ENCODE peak calls at places on chromosomes 4 and X, in nine cellular contexts. Z is Karpas-422; G is GM10248; B is NCI-H510A treated with DMSO at 0.1 percent for 48 hours; E is left colon; O is stimulated activated naive CD8-positive, alpha-beta T cell treated with anti-CD3 and anti-CD28 coated beads, Interleukin-15, Interleukin-2, amounts not matched to agents 100 U/mL and 50 U/mL, for 24 hours; W is WTC11; R is T-helper 2 cell; K is stomach. P is an unnamed sample.

GRCh38 chr4:81454498-81454897 is 17.2 kb downstream of the RASGEF1B start:
- DNase-seq in B (no peak), O (peak), K (no peak), R (no peak), W (no peak), E (no peak), G (no peak), Z (no peak), P (no peak)

GRCh38 chr4:6172093-6172926 is 28.0 kb downstream of the JAKMIP1 start:
- DNase-seq in G (no peak), Z (no peak), W (no peak), O (no peak), B (no peak), R (no peak), K (peak), E (no peak), P (no peak)

GRCh38 chr4:8340721-8341680 is 71.4 kb downstream of the HTRA3 start:
- DNase-seq in B (no peak), O (no peak), K (peak), G (no peak), R (no peak), W (no peak), E (peak), Z (no peak), P (no peak)

GRCh38 chr4:125891597-125892258 is 577.0 kb downstream of the FAT4 start:
- DNase-seq in W (no peak), O (no peak), G (no peak), E (no peak), Z (no peak), K (no peak), R (no peak), B (no peak), P (peak)

GRCh38 chr4:44232262-44232661 is 216.3 kb downstream of the KCTD8 start:
- DNase-seq in B (no peak), K (no peak), R (no peak), E (no peak), G (no peak), W (no peak), O (no peak), Z (no peak), P (no peak)

GRCh38 chrX:24979081-24979480 is 36.7 kb downstream of the ARX start:
- DNase-seq in E (no peak), O (no peak), Z (no peak), G (no peak), B (no peak), R (no peak), K (no peak), W (no peak), P (peak)

GRCh38 chr4:24112466-24112865 is 222.6 kb upstream of the PPARGC1A start:
- DNase-seq in G (no peak), Z (no peak), K (no peak), R (no peak), O (no peak), B (no peak), E (no peak), W (no peak), P (no peak)

GRCh38 chr4:1167244-1167949 is 5.0 kb downstream of the SPON2 start:
- DNase-seq in O (peak), Z (peak), R (peak), B (peak), G (peak), W (peak), K (peak), E (peak), P (peak)

GRCh38 chr4:78710536-78710935 is 65.6 kb upstream of the BMP2K start:
- DNase-seq in E (no peak), B (no peak), G (no peak), O (no peak), R (no peak), K (no peak), Z (no peak), W (no peak), P (peak)

GRCh38 chr4:144411700-144412099 is 234.3 kb upstream of the HHIP start:
- DNase-seq in G (no peak), E (no peak), R (no peak), O (no peak), K (no peak), W (no peak), Z (no peak), B (no peak), P (no peak)

GRCh38 chr4:2825184-2825506 is 18.5 kb upstream of the ADD1 start:
- DNase-seq in W (no peak), O (no peak), K (no peak), R (no peak), Z (no peak), B (no peak), E (no peak), G (no peak), P (no peak)

GRCh38 chr4:161823450-161823849 is 340.4 kb downstream of the FSTL5 start:
- DNase-seq in K (no peak), G (no peak), O (no peak), R (no peak), E (no peak), Z (no peak), W (no peak), B (no peak), P (no peak)

GRCh38 chr4:7768736-7769135 is 170.9 kb downstream of the AFAP1 start:
- DNase-seq in W (no peak), B (no peak), O (no peak), R (no peak), G (no peak), E (no peak), K (no peak), Z (no peak), P (no peak)

GRCh38 chr4:80492761-80493160 is 157.2 kb downstream of the CFAP299 start:
- DNase-seq in O (peak), Z (no peak), K (peak), R (peak), B (peak), W (no peak), E (peak), G (no peak), P (no peak)

GRCh38 chr4:118034061-118034785 is at the start of gene NDST3:
- DNase-seq in K (peak), Z (peak), W (peak), G (peak), R (no peak), O (peak), B (peak), E (peak), P (peak)

GRCh38 chrX:72347366-72347765 is 41.7 kb upstream of the CITED1 start:
- DNase-seq in Z (no peak), K (no peak), B (no peak), W (no peak), G (no peak), O (no peak), E (no peak), R (no peak), P (no peak)